ENCODE peak calls at places on chromosome 21, in six cellular contexts. U is BE2C; Y is heart left ventricle; C is AG09309; B is dorsolateral prefrontal cortex; V is CD8-positive, alpha-beta T cell. Q is an unnamed sample.

GRCh38 chr21:32771134-32771523 is 426 bp downstream of the PAXBP1 start:
- DNase-seq in U (peak), Y (peak), C (no peak), B (peak), V (peak), Q (peak)

GRCh38 chr21:39776589-39776988 is 31.6 kb downstream of the IGSF5 start:
- DNase-seq in U (no peak), Y (no peak), C (peak), B (no peak), V (no peak), Q (peak)

GRCh38 chr21:42835611-42836401 is 43.5 kb downstream of the WDR4 start:
- DNase-seq in U (no peak), Y (no peak), C (no peak), B (no peak), V (peak), Q (no peak)

GRCh38 chr21:26432410-26432809 is 140.7 kb downstream of the CYYR1 start:
- DNase-seq in U (no peak), Y (no peak), C (no peak), B (no peak), V (no peak), Q (no peak)

GRCh38 chr21:17476006-17476405 is 36.8 kb upstream of the CXADR start:
- DNase-seq in U (no peak), Y (no peak), C (no peak), B (no peak), V (no peak), Q (no peak)

GRCh38 chr21:38306407-38306806 is 49.6 kb downstream of the KCNJ15 start:
- DNase-seq in U (no peak), Y (no peak), C (no peak), B (no peak), V (no peak), Q (peak)

GRCh38 chr21:39373634-39374033 is 24.7 kb upstream of the HMGN1 start:
- DNase-seq in U (peak), Y (no peak), C (no peak), B (no peak), V (no peak), Q (no peak)

GRCh38 chr21:17416139-17416538 is 96.7 kb upstream of the CXADR start:
- DNase-seq in U (no peak), Y (no peak), C (no peak), B (no peak), V (no peak), Q (no peak)

GRCh38 chr21:20388400-20388799 is 609.8 kb upstream of the NCAM2 start:
- DNase-seq in U (peak), Y (no peak), C (no peak), B (no peak), V (no peak), Q (no peak)

GRCh38 chr21:17089121-17089520 is 423.7 kb upstream of the CXADR start:
- DNase-seq in U (no peak), Y (no peak), C (no peak), B (no peak), V (no peak), Q (no peak)

GRCh38 chr21:41817228-41817627 is 50.4 kb upstream of the RIPK4 start:
- DNase-seq in U (peak), Y (no peak), C (peak), B (peak), V (no peak), Q (peak)
- TF ChIP-seq CTCF in U (peak), Y (peak), C (peak), B (peak), V (no peak), Q (peak)

GRCh38 chr21:15058718-15059316 is 6.0 kb downstream of the NRIP1 start:
- DNase-seq in U (no peak), Y (no peak), C (no peak), B (no peak), V (no peak), Q (no peak)
- H3K4me3 ChIP-seq in U (peak), Y (peak), C (no peak), B (peak), V (no peak), Q (peak)

GRCh38 chr21:19340303-19340702 is 936.7 kb upstream of the TMPRSS15 start:
- DNase-seq in U (peak), Y (no peak), C (no peak), B (no peak), V (no peak), Q (no peak)
- TF ChIP-seq CTCF in U (peak), Y (no peak), C (no peak), B (no peak), V (no peak), Q (no peak)

GRCh38 chr21:45984584-45985095 is 3.1 kb downstream of the COL6A1 start:
- DNase-seq in U (no peak), Y (no peak), C (no peak), B (no peak), V (no peak), Q (no peak)
- H3K4me3 ChIP-seq in U (no peak), Y (peak), C (peak), B (no peak), V (no peak), Q (no peak)

DNA sequence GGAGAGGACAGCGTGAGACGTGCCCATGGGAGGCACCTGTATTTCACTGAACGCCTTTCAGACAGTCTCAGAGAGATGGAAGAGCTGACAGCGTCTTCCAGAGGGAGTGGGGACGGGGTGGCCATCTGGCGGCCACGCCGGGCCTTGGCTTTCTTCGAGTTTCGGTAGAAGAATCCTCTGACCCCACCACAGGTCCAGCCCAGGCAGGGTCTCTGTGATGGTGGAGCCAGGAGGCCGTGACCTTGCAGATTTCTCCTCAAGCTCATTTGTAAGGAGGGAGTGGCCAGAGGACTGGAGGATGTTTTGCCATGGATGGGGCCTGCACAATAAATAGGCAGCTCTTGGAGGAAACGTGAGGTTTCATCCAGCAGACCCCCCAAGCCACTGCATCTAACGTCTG is 47.5 kb upstream of the ADARB1 start:
- DNase-seq in U (peak), Y (no peak), C (no peak), B (no peak), V (no peak), Q (no peak)
- TF ChIP-seq CTCF in U (no peak), Y (no peak), C (no peak), B (no peak), V (no peak), Q (no peak)

DNA sequence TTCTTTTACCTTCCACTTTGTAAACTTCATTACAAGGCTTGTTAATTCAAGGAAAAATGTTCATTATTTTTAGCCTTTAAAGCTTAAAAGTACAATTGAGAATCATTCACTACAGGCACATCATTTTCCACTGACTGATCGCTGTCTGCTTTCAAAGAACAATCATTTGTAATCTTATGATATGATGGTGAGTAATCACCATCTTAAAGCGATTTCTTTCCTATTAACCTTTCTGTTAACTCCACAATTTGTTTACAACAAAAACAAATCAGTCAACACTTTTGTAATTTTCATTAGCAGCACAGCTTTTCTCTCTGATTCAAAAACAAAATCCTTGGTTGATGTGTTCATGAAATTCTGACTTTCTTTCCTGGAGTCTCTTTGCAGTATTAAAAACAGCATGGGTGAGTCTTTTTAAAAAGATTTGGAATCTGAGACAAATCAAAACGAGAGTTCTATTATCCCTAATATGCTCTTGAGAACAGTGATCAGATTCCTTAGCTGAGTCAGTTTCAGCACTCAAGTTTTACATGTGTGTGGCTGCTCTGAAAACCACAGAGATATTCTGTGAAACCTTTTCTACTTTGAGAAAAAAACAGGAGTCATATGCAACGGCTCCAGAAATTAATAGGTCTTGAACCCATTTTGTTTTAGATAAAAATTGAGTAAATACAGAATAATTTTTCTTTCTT is 145.8 kb upstream of the TMPRSS15 start:
- DNase-seq in U (no peak), Y (no peak), C (no peak), B (no peak), V (no peak), Q (no peak)
- H3K4me3 ChIP-seq in U (no peak), Y (no peak), C (no peak), B (no peak), V (no peak), Q (no peak)

GRCh38 chr21:45508607-45509565 is 33.4 kb downstream of the SLC19A1 start:
- DNase-seq in U (peak), Y (peak), C (no peak), B (peak), V (no peak), Q (no peak)

GRCh38 chr21:45511007-45511406 is 31.2 kb downstream of the SLC19A1 start:
- DNase-seq in U (peak), Y (peak), C (no peak), B (peak), V (no peak), Q (no peak)

GRCh38 chr21:45507888-45508508 is 34.2 kb downstream of the SLC19A1 start:
- DNase-seq in U (peak), Y (no peak), C (no peak), B (peak), V (no peak), Q (no peak)

GRCh38 chr21:45510466-45510955 is 31.7 kb downstream of the SLC19A1 start:
- DNase-seq in U (peak), Y (peak), C (no peak), B (peak), V (no peak), Q (no peak)

GRCh38 chr21:45509566-45510465 is 32.4 kb downstream of the SLC19A1 start:
- DNase-seq in U (peak), Y (peak), C (no peak), B (peak), V (no peak), Q (no peak)
- TF ChIP-seq CTCF in U (peak), Y (no peak), C (peak), B (no peak), V (no peak), Q (no peak)

DNA sequence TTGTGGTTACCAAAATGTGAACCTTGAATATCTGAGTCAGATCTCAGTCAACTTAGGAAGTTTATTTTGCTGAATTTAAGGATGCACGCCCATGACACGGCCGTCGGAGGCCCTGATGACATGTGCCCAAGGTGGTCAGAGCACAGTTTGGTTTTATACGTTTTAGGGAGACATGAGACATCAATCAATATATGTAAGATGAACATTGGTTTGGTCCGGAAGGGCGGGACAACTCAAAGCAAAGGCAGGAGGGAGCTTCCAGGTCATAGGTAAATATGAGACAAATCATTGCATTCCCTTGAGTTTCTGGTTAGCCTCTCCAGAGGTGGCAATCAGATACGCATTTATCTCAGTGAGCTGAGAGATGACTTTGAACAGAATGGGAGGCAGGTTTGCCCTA is 1.0 kb upstream of the PRMT2 start:
- DNase-seq in U (no peak), Y (no peak), C (no peak), B (no peak), V (no peak), Q (no peak)
- H3K4me3 ChIP-seq in U (peak), Y (peak), C (no peak), B (peak), V (peak), Q (peak)

GRCh38 chr21:36169465-36170128 is 13.0 kb downstream of the DOP1B start:
- DNase-seq in U (no peak), Y (peak), C (no peak), B (peak), V (no peak), Q (no peak)
- TF ChIP-seq CTCF in U (peak), Y (no peak), C (no peak), B (no peak), V (no peak), Q (peak)

GRCh38 chr21:29215709-29216108 is 83.0 kb upstream of the BACH1 start:
- DNase-seq in U (no peak), Y (no peak), C (no peak), B (no peak), V (no peak), Q (no peak)
- H3K4me3 ChIP-seq in U (no peak), Y (no peak), C (no peak), B (no peak), V (no peak), Q (no peak)

Q was measured in retinal pigment epithelial cell.